ENCODE peak calls at places on chromosomes 6 and 20, in five cellular contexts. Q is K562, C is A549, L is H1, Z is HepG2. N is an unnamed sample.

GRCh38 chr20:62517168-62517567 is 41.4 kb upstream of the GATA5 start:
- DNase-seq in Q (no peak), L (no peak), Z (no peak), C (no peak), N (no peak)

GRCh38 chr6:5135783-5136376 is 50.7 kb downstream of the PPP1R3G start:
- DNase-seq in Z (peak), Q (peak), C (no peak), L (peak), N (peak)

GRCh38 chr6:16409531-16410441 is 171.4 kb downstream of the GMPR start:
- DNase-seq in Q (peak), Z (peak), C (peak), L (peak), N (peak)

GRCh38 chr6:64221776-64222175 is 586.2 kb downstream of the PHF3 start:
- DNase-seq in L (no peak), C (no peak), Z (no peak), Q (no peak), N (no peak)

GRCh38 chr6:138397128-138397814 is 6.8 kb upstream of the HEBP2 start:
- DNase-seq in Z (no peak), C (no peak), L (no peak), Q (no peak), N (no peak)

GRCh38 chr6:15901141-15902115 is 227.5 kb upstream of the MYLIP start:
- DNase-seq in L (no peak), Z (no peak), Q (peak), C (no peak), N (no peak)

GRCh38 chr6:146546440-146546839 is 2.8 kb downstream of the RAB32 start:
- DNase-seq in C (peak), L (no peak), Z (peak), Q (no peak), N (peak)

GRCh38 chr6:143176090-143177021 is 115.7 kb downstream of the AIG1 start:
- DNase-seq in Q (no peak), Z (no peak), C (no peak), L (peak), N (no peak)

GRCh38 chr6:71107935-71108420 is 151.1 kb upstream of the B3GAT2 start:
- DNase-seq in L (no peak), Q (no peak), Z (no peak), C (no peak), N (peak)

GRCh38 chr20:62955519-62956386 is 3.2 kb downstream of the SLC17A9 start:
- DNase-seq in Q (no peak), L (no peak), Z (peak), C (no peak), N (no peak)

GRCh38 chr20:15012551-15012950 is 675.1 kb upstream of the FLRT3 start:
- DNase-seq in Q (no peak), C (no peak), L (no peak), Z (no peak), N (no peak)

GRCh38 chr20:48603819-48604405 is 223.9 kb downstream of the PREX1 start:
- DNase-seq in Q (no peak), C (no peak), L (no peak), Z (no peak), N (no peak)

GRCh38 chr6:124684621-124685020 is 277.6 kb upstream of the RNF217 start:
- DNase-seq in L (no peak), C (no peak), Q (no peak), Z (no peak), N (no peak)

GRCh38 chr20:57399587-57400261 is 8.5 kb downstream of the RBM38 start:
- DNase-seq in L (no peak), Z (no peak), C (no peak), Q (no peak), N (no peak)

GRCh38 chr6:44635486-44635885 is 248.0 kb downstream of the CDC5L start:
- DNase-seq in Z (no peak), Q (no peak), C (no peak), L (no peak), N (no peak)

GRCh38 chr20:61666471-61666832 is 399.2 kb downstream of the TAF4 start:
- DNase-seq in Z (no peak), L (no peak), C (no peak), Q (no peak), N (no peak)

GRCh38 chr6:74578339-74578738 is 627.5 kb downstream of the COL12A1 start:
- DNase-seq in C (no peak), L (no peak), Q (no peak), Z (no peak), N (peak)

GRCh38 chr6:3786131-3786530 is 34.6 kb upstream of the PXDC1 start:
- DNase-seq in C (no peak), Q (no peak), Z (no peak), L (no peak), N (no peak)

GRCh38 chr6:43992126-43992663 is 135.1 kb downstream of the MRPL14 start:
- DNase-seq in Q (no peak), C (no peak), Z (no peak), L (no peak), N (no peak)

GRCh38 chr6:40996591-40997247 is 42.3 kb downstream of the UNC5CL start:
- DNase-seq in Q (peak), C (peak), Z (peak), L (no peak), N (peak)

GRCh38 chr6:109183109-109183508 is 87.8 kb downstream of the CEP57L1 start:
- DNase-seq in Z (no peak), C (no peak), L (no peak), Q (peak), N (no peak)

GRCh38 chr6:90216081-90216977 is 80.3 kb downstream of the BACH2 start:
- DNase-seq in Z (peak), Q (no peak), C (no peak), L (no peak), N (peak)

GRCh38 chr6:167573461-167574215 is 248.8 kb downstream of the TTLL2 start:
- DNase-seq in Z (no peak), L (no peak), C (no peak), Q (no peak), N (no peak)

GRCh38 chr6:166678426-166678825 is 51.4 kb upstream of the RPS6KA2 start:
- DNase-seq in L (no peak), C (peak), Q (no peak), Z (peak), N (no peak)

GRCh38 chr20:61178431-61179080 is 73.5 kb upstream of the CDH4 start:
- DNase-seq in Z (no peak), Q (no peak), L (no peak), C (no peak), N (no peak)

DNA sequence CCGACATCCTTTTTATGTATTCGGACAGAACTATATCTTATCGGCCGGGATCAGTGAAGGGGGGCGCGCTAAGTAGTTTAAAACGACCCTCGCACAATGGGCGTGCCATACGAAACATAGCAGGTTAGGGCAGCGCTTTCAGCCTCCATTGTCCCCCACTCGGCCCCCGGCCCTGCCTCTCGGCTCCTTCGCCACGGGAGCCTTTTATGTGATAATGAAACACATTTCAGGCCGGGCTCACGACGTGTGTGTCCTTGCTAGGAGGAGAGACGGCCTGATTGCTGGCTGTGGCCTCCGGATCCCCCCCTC is 5.3 kb downstream of the FOXA2 start:
- DNase-seq in L (peak), C (no peak), Z (no peak), Q (no peak), N (no peak)
- TF ChIP-seq POLR2A in L (no peak), C (peak), Z (no peak), Q (no peak), N (no peak)

GRCh38 chr20:4835244-4836177 is 113.8 kb downstream of the PRND start:
- DNase-seq in L (no peak), Z (no peak), Q (no peak), C (no peak), N (no peak)
- TF ChIP-seq JUN in L (no peak), Z (no peak), Q (no peak), C (no peak), N (no peak)

DNA sequence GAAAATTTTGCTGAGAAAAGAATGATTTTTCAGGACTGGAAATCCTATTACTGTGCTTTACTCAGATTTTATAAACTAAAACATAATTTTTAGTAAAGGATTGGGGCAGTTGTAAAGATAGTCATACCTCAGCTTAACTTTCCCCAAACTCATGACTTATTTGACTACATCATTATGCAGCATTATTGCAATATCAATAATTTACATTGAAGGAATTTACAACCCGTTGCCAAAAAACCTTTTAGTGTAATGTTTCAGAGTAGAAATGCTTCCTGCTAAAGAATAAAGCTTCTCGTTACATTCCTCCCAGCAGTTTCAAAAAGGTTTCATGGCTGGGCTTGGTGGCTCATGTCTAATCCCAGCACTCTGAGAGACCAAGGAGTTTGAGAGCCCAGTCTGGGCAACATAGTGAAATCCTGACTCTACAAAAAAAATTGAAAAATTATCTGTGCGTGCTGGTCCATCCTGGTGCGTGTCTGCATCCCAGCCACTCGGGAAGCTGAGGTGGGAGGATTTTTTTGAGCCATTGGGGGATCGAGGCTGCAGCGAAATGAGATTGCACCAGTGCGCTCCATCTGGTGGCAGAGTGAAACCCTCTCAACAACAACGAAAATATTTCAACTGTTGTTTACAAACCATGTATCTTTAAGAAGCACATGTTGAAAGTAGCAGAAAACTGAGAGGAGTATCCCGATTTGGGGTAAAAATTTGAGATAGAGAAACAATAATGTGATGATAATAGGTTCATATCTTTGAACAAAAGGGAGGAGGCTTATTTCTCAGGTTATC is 4.4 kb downstream of the AMD1 start:
- DNase-seq in Z (no peak), L (no peak), C (peak), Q (peak), N (peak)
- TF ChIP-seq CTCF in Z (peak), L (peak), C (peak), Q (peak), N (peak)

DNA sequence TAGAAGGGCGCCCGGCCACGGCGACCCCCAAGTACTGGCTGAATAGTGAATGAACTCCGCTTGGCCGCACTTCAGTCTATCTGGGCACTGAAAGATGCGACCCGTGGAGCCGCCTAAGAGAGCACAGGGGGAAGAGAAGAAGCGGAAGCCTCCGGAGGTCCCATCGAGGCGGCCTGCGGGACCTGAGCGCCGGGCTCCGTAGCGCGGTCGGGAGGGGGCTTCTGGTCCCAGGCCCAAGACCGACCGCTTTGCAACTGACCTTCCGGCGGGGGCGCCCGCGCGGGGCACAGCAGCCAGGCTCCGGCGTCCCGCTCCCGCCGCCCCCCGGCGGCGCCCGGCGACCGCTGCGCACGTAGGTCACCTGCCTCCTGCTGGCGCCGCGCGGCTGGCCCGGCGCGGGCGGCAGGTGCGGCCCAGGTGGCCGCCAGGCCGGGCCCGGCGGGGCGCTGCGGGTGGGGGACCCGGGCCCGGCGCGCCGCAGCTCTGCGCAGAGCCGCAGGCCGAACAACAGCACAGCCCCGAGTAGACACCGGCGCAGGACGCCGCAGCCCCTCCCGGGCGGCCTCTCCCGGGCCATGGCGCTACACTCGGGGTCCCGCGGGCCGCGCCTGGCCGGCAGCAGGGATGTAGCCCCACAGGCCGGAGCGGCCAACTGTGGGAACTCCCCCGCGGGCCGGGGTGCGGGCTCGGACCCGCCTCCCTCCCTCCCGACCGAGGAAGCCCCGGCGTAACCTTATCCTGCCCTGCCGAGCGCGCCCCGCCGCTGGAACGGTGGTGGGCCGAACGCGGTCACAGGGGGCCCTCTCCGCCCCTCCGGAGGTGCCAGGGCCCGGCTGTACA is at the start of gene METTL24:
- DNase-seq in C (peak), L (peak), Z (no peak), Q (no peak), N (no peak)
- TF ChIP-seq POLR2A in C (no peak), L (no peak), Z (no peak), Q (no peak), N (no peak)

GRCh38 chr6:46888031-46888430 is 33.7 kb downstream of the ADGRF5 start:
- DNase-seq in Q (no peak), Z (no peak), L (no peak), C (no peak), N (no peak)
- TF ChIP-seq JUN in Q (no peak), Z (no peak), L (no peak), C (no peak), N (peak)

DNA sequence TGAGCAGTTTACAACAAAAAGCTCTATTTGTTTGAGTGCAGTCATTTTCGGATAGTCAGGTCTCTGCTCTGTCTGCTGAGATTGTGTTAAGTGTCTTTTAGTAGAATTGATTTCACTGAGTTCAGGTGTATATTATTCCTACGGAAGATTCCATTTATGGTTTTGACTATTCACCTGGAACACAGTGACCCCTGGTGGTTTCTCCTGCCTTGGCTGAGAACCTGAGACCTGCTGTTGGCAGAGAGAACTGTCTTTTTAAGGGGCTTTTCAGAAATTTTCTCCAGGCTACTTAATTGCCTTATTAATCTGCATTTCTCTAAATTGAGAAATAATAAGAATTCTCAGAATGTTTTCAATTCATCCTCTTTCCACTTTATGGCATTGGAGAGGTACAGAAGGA is 508.0 kb downstream of the TBC1D32 start:
- DNase-seq in L (peak), Z (peak), C (peak), Q (no peak), N (no peak)
- TF ChIP-seq CTCF in L (peak), Z (peak), C (peak), Q (peak), N (no peak)

GRCh38 chr6:157164972-157165371 is 158.3 kb downstream of the TMEM242 start:
- DNase-seq in L (no peak), Q (no peak), C (no peak), Z (no peak), N (no peak)
- TF ChIP-seq POLR2A in L (no peak), Q (no peak), C (no peak), Z (no peak), N (no peak)

N was measured in endothelial cell of umbilical vein.